ENCODE peak calls at places on chromosomes 12 and 14, in nine cellular contexts. One of them, this sample, is unnamed.

GRCh38 chr12:12870454-12870853 is 20.9 kb upstream of the GPRC5A start:
- DNase-seq in substantia nigra: no peak
- DNase-seq in AG09319: peak
- DNase-seq in HFFc6: peak
- DNase-seq in thoracic aorta: no peak
- DNase-seq in left ventricle myocardium superior: no peak
- DNase-seq in colonic mucosa: no peak
- DNase-seq in brain microvascular endothelial cell: peak
- DNase-seq in activated naive CD8-positive, alpha-beta T cell treated with anti-CD3 and anti-CD28 coated beads for 36 hours: no peak
- DNase-seq in this sample: peak

GRCh38 chr12:15621140-15621539 is 168.0 kb downstream of the EPS8 start:
- DNase-seq in substantia nigra: no peak
- DNase-seq in AG09319: no peak
- DNase-seq in HFFc6: no peak
- DNase-seq in thoracic aorta: no peak
- DNase-seq in left ventricle myocardium superior: no peak
- DNase-seq in colonic mucosa: no peak
- DNase-seq in brain microvascular endothelial cell: no peak
- DNase-seq in activated naive CD8-positive, alpha-beta T cell treated with anti-CD3 and anti-CD28 coated beads for 36 hours: no peak
- DNase-seq in this sample: no peak

GRCh38 chr14:83342590-83342989 is 1808.9 kb upstream of the SEL1L start:
- DNase-seq in substantia nigra: no peak
- DNase-seq in AG09319: peak
- DNase-seq in HFFc6: no peak
- DNase-seq in thoracic aorta: peak
- DNase-seq in left ventricle myocardium superior: peak
- DNase-seq in colonic mucosa: peak
- DNase-seq in brain microvascular endothelial cell: no peak
- DNase-seq in activated naive CD8-positive, alpha-beta T cell treated with anti-CD3 and anti-CD28 coated beads for 36 hours: no peak
- DNase-seq in this sample: no peak

GRCh38 chr12:45615268-45615667 is 114.2 kb upstream of the ARID2 start:
- DNase-seq in substantia nigra: no peak
- DNase-seq in AG09319: peak
- DNase-seq in HFFc6: peak
- DNase-seq in thoracic aorta: no peak
- DNase-seq in left ventricle myocardium superior: no peak
- DNase-seq in colonic mucosa: no peak
- DNase-seq in brain microvascular endothelial cell: peak
- DNase-seq in activated naive CD8-positive, alpha-beta T cell treated with anti-CD3 and anti-CD28 coated beads for 36 hours: no peak
- DNase-seq in this sample: peak

GRCh38 chr12:75834591-75834990 is 197.0 kb downstream of the PHLDA1 start:
- DNase-seq in substantia nigra: no peak
- DNase-seq in AG09319: no peak
- DNase-seq in HFFc6: no peak
- DNase-seq in thoracic aorta: no peak
- DNase-seq in left ventricle myocardium superior: no peak
- DNase-seq in colonic mucosa: no peak
- DNase-seq in brain microvascular endothelial cell: no peak
- DNase-seq in activated naive CD8-positive, alpha-beta T cell treated with anti-CD3 and anti-CD28 coated beads for 36 hours: no peak
- DNase-seq in this sample: no peak

GRCh38 chr12:58765653-58766554 is 154.4 kb downstream of the LRIG3 start:
- DNase-seq in substantia nigra: no peak
- DNase-seq in AG09319: no peak
- DNase-seq in HFFc6: no peak
- DNase-seq in thoracic aorta: no peak
- DNase-seq in left ventricle myocardium superior: no peak
- DNase-seq in colonic mucosa: no peak
- DNase-seq in brain microvascular endothelial cell: no peak
- DNase-seq in activated naive CD8-positive, alpha-beta T cell treated with anti-CD3 and anti-CD28 coated beads for 36 hours: no peak
- DNase-seq in this sample: no peak

GRCh38 chr14:50961606-50962259 is 17.4 kb upstream of the PYGL start:
- DNase-seq in substantia nigra: no peak
- DNase-seq in AG09319: no peak
- DNase-seq in HFFc6: peak
- DNase-seq in thoracic aorta: peak
- DNase-seq in left ventricle myocardium superior: no peak
- DNase-seq in colonic mucosa: no peak
- DNase-seq in brain microvascular endothelial cell: peak
- DNase-seq in activated naive CD8-positive, alpha-beta T cell treated with anti-CD3 and anti-CD28 coated beads for 36 hours: no peak
- DNase-seq in this sample: peak

GRCh38 chr14:63292805-63293204 is 25.9 kb downstream of the GPHB5 start:
- DNase-seq in substantia nigra: no peak
- DNase-seq in AG09319: no peak
- DNase-seq in HFFc6: no peak
- DNase-seq in thoracic aorta: no peak
- DNase-seq in left ventricle myocardium superior: no peak
- DNase-seq in colonic mucosa: no peak
- DNase-seq in brain microvascular endothelial cell: no peak
- DNase-seq in activated naive CD8-positive, alpha-beta T cell treated with anti-CD3 and anti-CD28 coated beads for 36 hours: no peak
- DNase-seq in this sample: no peak

GRCh38 chr14:18660585-18660922 is 59.6 kb downstream of the OR11H12 start:
- DNase-seq in substantia nigra: no peak
- DNase-seq in AG09319: no peak
- DNase-seq in HFFc6: no peak
- DNase-seq in thoracic aorta: no peak
- DNase-seq in left ventricle myocardium superior: no peak
- DNase-seq in colonic mucosa: no peak
- DNase-seq in brain microvascular endothelial cell: no peak
- DNase-seq in activated naive CD8-positive, alpha-beta T cell treated with anti-CD3 and anti-CD28 coated beads for 36 hours: no peak
- DNase-seq in this sample: no peak

GRCh38 chr14:29215853-29216252 is 449.3 kb downstream of the FOXG1 start:
- DNase-seq in substantia nigra: no peak
- DNase-seq in AG09319: no peak
- DNase-seq in HFFc6: no peak
- DNase-seq in thoracic aorta: no peak
- DNase-seq in left ventricle myocardium superior: no peak
- DNase-seq in colonic mucosa: no peak
- DNase-seq in brain microvascular endothelial cell: no peak
- DNase-seq in activated naive CD8-positive, alpha-beta T cell treated with anti-CD3 and anti-CD28 coated beads for 36 hours: no peak
- DNase-seq in this sample: no peak

GRCh38 chr14:101217972-101218371 is 314.4 kb upstream of the RTL1 start:
- DNase-seq in substantia nigra: no peak
- DNase-seq in AG09319: no peak
- DNase-seq in HFFc6: no peak
- DNase-seq in thoracic aorta: no peak
- DNase-seq in left ventricle myocardium superior: no peak
- DNase-seq in colonic mucosa: no peak
- DNase-seq in brain microvascular endothelial cell: no peak
- DNase-seq in activated naive CD8-positive, alpha-beta T cell treated with anti-CD3 and anti-CD28 coated beads for 36 hours: no peak
- DNase-seq in this sample: no peak

GRCh38 chr14:99899578-99900178 is 106.5 kb downstream of the EML1 start:
- DNase-seq in substantia nigra: no peak
- DNase-seq in AG09319: no peak
- DNase-seq in HFFc6: peak
- DNase-seq in thoracic aorta: no peak
- DNase-seq in left ventricle myocardium superior: no peak
- DNase-seq in colonic mucosa: no peak
- DNase-seq in brain microvascular endothelial cell: no peak
- DNase-seq in activated naive CD8-positive, alpha-beta T cell treated with anti-CD3 and anti-CD28 coated beads for 36 hours: no peak
- DNase-seq in this sample: no peak

GRCh38 chr14:75426332-75427125 is 1.3 kb upstream of the JDP2 start:
- DNase-seq in substantia nigra: no peak
- DNase-seq in AG09319: no peak
- DNase-seq in HFFc6: no peak
- DNase-seq in thoracic aorta: no peak
- DNase-seq in left ventricle myocardium superior: no peak
- DNase-seq in colonic mucosa: no peak
- DNase-seq in brain microvascular endothelial cell: no peak
- DNase-seq in activated naive CD8-positive, alpha-beta T cell treated with anti-CD3 and anti-CD28 coated beads for 36 hours: no peak
- DNase-seq in this sample: no peak

GRCh38 chr14:77208979-77209318 is 27.4 kb downstream of the TMEM63C start:
- DNase-seq in substantia nigra: no peak
- DNase-seq in AG09319: no peak
- DNase-seq in HFFc6: no peak
- DNase-seq in thoracic aorta: no peak
- DNase-seq in left ventricle myocardium superior: no peak
- DNase-seq in colonic mucosa: no peak
- DNase-seq in brain microvascular endothelial cell: no peak
- DNase-seq in activated naive CD8-positive, alpha-beta T cell treated with anti-CD3 and anti-CD28 coated beads for 36 hours: no peak
- DNase-seq in this sample: no peak

GRCh38 chr12:49537231-49537708 is 1.6 kb upstream of the KCNH3 start:
- DNase-seq in substantia nigra: no peak
- DNase-seq in AG09319: no peak
- DNase-seq in HFFc6: no peak
- DNase-seq in thoracic aorta: no peak
- DNase-seq in left ventricle myocardium superior: peak
- DNase-seq in colonic mucosa: no peak
- DNase-seq in brain microvascular endothelial cell: no peak
- DNase-seq in activated naive CD8-positive, alpha-beta T cell treated with anti-CD3 and anti-CD28 coated beads for 36 hours: no peak
- DNase-seq in this sample: no peak

GRCh38 chr14:93941293-93941910 is 14.3 kb downstream of the FAM181A start:
- DNase-seq in substantia nigra: no peak
- DNase-seq in AG09319: no peak
- DNase-seq in HFFc6: peak
- DNase-seq in thoracic aorta: peak
- DNase-seq in left ventricle myocardium superior: no peak
- DNase-seq in colonic mucosa: no peak
- DNase-seq in brain microvascular endothelial cell: peak
- DNase-seq in activated naive CD8-positive, alpha-beta T cell treated with anti-CD3 and anti-CD28 coated beads for 36 hours: no peak
- DNase-seq in this sample: no peak

GRCh38 chr14:42779024-42779423 is 1172.3 kb downstream of the LRFN5 start:
- DNase-seq in substantia nigra: no peak
- DNase-seq in AG09319: no peak
- DNase-seq in HFFc6: no peak
- DNase-seq in thoracic aorta: no peak
- DNase-seq in left ventricle myocardium superior: no peak
- DNase-seq in colonic mucosa: no peak
- DNase-seq in brain microvascular endothelial cell: no peak
- DNase-seq in activated naive CD8-positive, alpha-beta T cell treated with anti-CD3 and anti-CD28 coated beads for 36 hours: no peak
- DNase-seq in this sample: no peak

This sample was measured in hepatic stellate cell.